ENCODE peak calls at places on chromosomes 2 and 18, in four cellular contexts. A, B, K and S are unnamed samples.

GRCh38 chr2:84395819-84396218 is 63.3 kb downstream of the SUCLG1 start:
- DNase-seq in K (no peak), A (peak; percentile 70), B (no peak), S (peak; percentile 13)

GRCh38 chr2:84654414-84654813 is 138.1 kb downstream of the DNAH6 start:
- DNase-seq in A (no peak), B (no peak), K (no peak), S (no peak)

GRCh38 chr2:20167356-20167755 is 57.6 kb downstream of the SDC1 start:
- DNase-seq in K (no peak), A (no peak), B (no peak), S (peak; percentile 40)

GRCh38 chr2:222844323-222844722 is 16.5 kb upstream of the ACSL3 start:
- DNase-seq in B (no peak), K (no peak), A (peak; percentile 89), S (peak; percentile 82)

GRCh38 chr18:9803698-9804516 is 81.9 kb upstream of the TXNDC2 start:
- DNase-seq in B (peak; percentile 48), K (no peak), A (no peak), S (no peak)

GRCh38 chr2:42810971-42811865 is 18.8 kb upstream of the HAAO start:
- DNase-seq in B (peak; percentile 62), K (peak; percentile 61), A (peak; percentile 44), S (peak; percentile 15)

GRCh38 chr2:70753978-70754377 is 14.0 kb downstream of the ADD2 start:
- DNase-seq in B (no peak), K (no peak), A (no peak), S (no peak)

GRCh38 chr2:232230557-232230956 is 148.0 kb upstream of the ALPP start:
- DNase-seq in K (no peak), A (no peak), B (peak; percentile 13), S (no peak)

GRCh38 chr2:8577573-8577972 is 104.3 kb upstream of the ID2 start:
- DNase-seq in K (no peak), A (no peak), B (no peak), S (no peak)

GRCh38 chr18:45997689-45998088 is 30.6 kb upstream of the EPG5 start:
- DNase-seq in K (no peak), B (no peak), A (no peak), S (no peak)

GRCh38 chr2:28746504-28747111 is 5.0 kb upstream of the PPP1CB start:
- DNase-seq in K (no peak), A (no peak), B (no peak), S (no peak)

GRCh38 chr2:166494140-166494544 is at the start of gene SCN7A:
- DNase-seq in B (peak; percentile 77), A (peak; percentile 54), K (peak; percentile 79), S (peak; percentile 53)

GRCh38 chr2:128714285-128714684 is 395.6 kb upstream of the HS6ST1 start:
- DNase-seq in K (no peak), A (no peak), B (no peak), S (no peak)

GRCh38 chr2:84694088-84694622 is 177.9 kb downstream of the DNAH6 start:
- DNase-seq in A (no peak), B (peak; percentile 9), K (no peak), S (no peak)

GRCh38 chr2:42060718-42061619 is 13.1 kb downstream of the PKDCC start:
- DNase-seq in K (no peak), A (no peak), B (peak; percentile 76), S (no peak)

GRCh38 chr18:41444943-41445342 is 510.1 kb upstream of the PIK3C3 start:
- DNase-seq in A (peak; percentile 18), K (no peak), B (no peak), S (no peak)

GRCh38 chr2:98822301-98823164 is 91.6 kb upstream of the MGAT4A start:
- DNase-seq in B (peak; percentile 70), K (peak; percentile 81), A (no peak), S (no peak)

GRCh38 chr2:71510196-71510807 is 56.9 kb downstream of the DYSF start:
- DNase-seq in B (peak; percentile 80), A (peak; percentile 19), K (peak; percentile 79), S (peak; percentile 55)

GRCh38 chr2:230778350-230779140 is 65.9 kb downstream of the CAB39 start:
- DNase-seq in A (peak; percentile 84), K (no peak), B (no peak), S (no peak)

GRCh38 chr2:56464613-56465012 is 280.8 kb downstream of the CCDC85A start:
- DNase-seq in A (no peak), K (no peak), B (no peak), S (no peak)

GRCh38 chr2:63486861-63487290 is 101.4 kb downstream of the WDPCP start:
- DNase-seq in B (no peak), K (no peak), A (no peak), S (no peak)

DNA sequence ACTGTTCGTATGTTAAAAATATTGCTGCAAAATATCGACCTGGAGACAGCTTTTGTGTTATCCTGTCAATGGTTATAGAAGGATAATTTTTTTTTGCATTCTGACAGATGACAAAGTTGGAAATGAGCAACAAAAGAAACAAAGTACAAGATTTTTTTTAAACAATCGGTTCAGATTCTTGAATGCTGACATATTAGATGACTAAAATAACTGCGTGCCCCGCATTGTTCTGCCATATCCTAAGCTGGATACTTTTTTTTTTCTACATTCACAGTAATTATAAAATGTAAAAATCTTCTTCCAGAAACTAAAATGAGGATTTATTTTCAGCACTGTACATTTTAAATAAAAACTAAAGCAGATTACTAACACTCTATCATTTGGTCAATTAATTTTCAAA is 67.1 kb downstream of the ABCG8 start:
- DNase-seq in B (no peak), K (no peak), A (peak; percentile 75), S (peak; percentile 57)
- H3K36me3 ChIP-seq in B (no peaks in the 10 kb centered on the region), K (peaks cover 52% of the 10 kb centered on the region), A (peaks cover 19% of the 10 kb centered on the region), S (peaks cover 22% of the 10 kb centered on the region)

GRCh38 chr18:34892379-34892778 is 148.8 kb upstream of the MAPRE2 start:
- DNase-seq in K (no peak), A (no peak), B (no peak), S (no peak)
- H3K27ac ChIP-seq in K (no peak overlapping the region), A (no peak overlapping the region), B (no peak overlapping the region), S (no peak overlapping the region)

DNA sequence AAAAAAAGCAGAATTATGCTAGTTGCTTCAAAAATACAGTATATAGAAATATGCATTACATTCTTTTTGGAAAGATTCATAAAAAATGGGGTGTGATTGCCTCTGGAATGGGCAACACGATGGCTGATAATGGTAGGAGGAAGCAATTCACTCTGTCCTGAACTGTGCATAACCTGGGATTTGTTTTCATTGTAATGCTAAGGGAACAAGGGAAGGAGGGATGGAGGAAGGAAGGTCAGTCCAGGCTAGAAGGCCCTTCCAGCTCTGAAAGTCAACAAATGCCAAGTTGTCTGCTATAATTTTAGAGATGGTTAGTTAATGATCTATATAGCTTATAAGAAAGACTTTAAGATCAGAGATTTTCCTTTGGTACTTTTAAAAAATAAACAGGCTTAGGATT is 40.8 kb downstream of the BUB1 start:
- DNase-seq in B (no peak), A (no peak), K (no peak), S (no peak)
- H3K36me3 ChIP-seq in B (no peaks in the 10 kb centered on the region), A (peaks cover 22% of the 10 kb centered on the region), K (no peaks in the 10 kb centered on the region), S (peaks cover 2% of the 10 kb centered on the region)

GRCh38 chr2:190469770-190470169 is 61.6 kb downstream of the MFSD6 start:
- DNase-seq in A (peak; percentile 72), B (peak; percentile 48), K (no peak), S (peak; percentile 64)
- H3K27ac ChIP-seq in A (peak overlapping the region; percentile 3), B (peak overlapping the region; percentile 77), K (peak overlapping the region; percentile 80), S (peak overlapping the region; percentile 48)

DNA sequence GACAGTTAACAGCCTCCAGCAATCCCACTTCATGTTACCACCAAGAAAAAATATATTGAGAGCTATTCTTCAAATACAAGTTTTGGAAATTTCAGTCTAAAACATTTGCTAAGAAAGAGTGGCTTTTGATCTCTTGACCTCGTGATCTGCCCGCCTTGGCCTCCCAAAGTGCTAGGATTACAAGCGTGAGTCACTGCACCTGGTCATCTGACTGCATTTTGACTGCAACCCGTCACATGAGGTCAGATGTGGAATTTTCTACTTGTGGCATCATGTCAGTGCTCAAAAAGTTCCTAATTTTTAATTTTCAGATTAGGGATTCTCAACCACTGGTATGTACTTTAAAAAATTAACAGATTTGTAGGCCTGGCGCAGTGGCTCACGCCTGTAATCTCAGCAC is 9.1 kb upstream of the CLK1 start:
- DNase-seq in B (no peak), K (no peak), A (no peak), S (no peak)
- H3K36me3 ChIP-seq in B (no peaks in the 10 kb centered on the region), K (peaks cover 80% of the 10 kb centered on the region), A (peaks cover 29% of the 10 kb centered on the region), S (peaks cover 17% of the 10 kb centered on the region)

GRCh38 chr18:32422978-32423740 is 47.5 kb downstream of the GAREM1 start:
- DNase-seq in A (no peak), B (no peak), K (no peak), S (no peak)

GRCh38 chr18:32425466-32425865 is 45.2 kb downstream of the GAREM1 start:
- DNase-seq in K (no peak), B (peak; percentile 16), A (peak; percentile 86), S (peak; percentile 36)

GRCh38 chr18:32427084-32427933 is 43.4 kb downstream of the GAREM1 start:
- DNase-seq in K (no peak), B (no peak), A (peak; percentile 49), S (no peak)

GRCh38 chr18:32422185-32422584 is 48.5 kb downstream of the GAREM1 start:
- DNase-seq in K (no peak), A (no peak), B (no peak), S (no peak)

DNA sequence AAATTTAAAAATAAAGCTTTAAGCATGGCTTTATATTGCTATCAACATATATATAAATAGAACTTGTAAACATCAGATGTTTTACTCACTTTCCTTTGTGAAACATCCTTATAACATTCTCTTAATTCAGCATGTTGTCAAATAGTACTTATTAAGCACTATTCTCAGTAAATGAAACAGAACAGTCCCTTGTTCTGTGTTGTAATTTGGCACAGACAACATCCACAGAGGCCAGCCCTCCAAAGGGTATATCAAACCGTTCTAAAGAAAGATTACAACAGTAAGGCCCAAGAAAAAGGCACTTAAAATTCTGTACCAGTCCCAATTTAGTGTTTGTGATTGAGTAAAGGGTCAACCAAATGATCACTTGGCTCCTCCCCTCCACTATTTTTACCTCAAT is 46.0 kb downstream of the GAREM1 start:
- DNase-seq in B (no peak), A (peak; percentile 4), K (no peak), S (no peak)
- H3K27ac ChIP-seq in B (no peak overlapping the region), A (no peak overlapping the region), K (no peak overlapping the region), S (peak overlapping the region; percentile 76)

GRCh38 chr2:162435676-162436075 is 91.7 kb downstream of the GCA start:
- DNase-seq in A (peak; percentile 6), K (no peak), B (no peak), S (no peak)

GRCh38 chr2:162424816-162425215 is 80.9 kb downstream of the GCA start:
- DNase-seq in A (no peak), B (no peak), K (no peak), S (no peak)

GRCh38 chr2:162435157-162435556 is 91.2 kb downstream of the GCA start:
- DNase-seq in B (no peak), A (no peak), K (no peak), S (no peak)

GRCh38 chr2:162430323-162430722 is 86.4 kb downstream of the GCA start:
- DNase-seq in B (no peak), A (no peak), K (no peak), S (no peak)
- H3K36me3 ChIP-seq in B (no peaks in the 10 kb centered on the region), A (no peaks in the 10 kb centered on the region), K (no peaks in the 10 kb centered on the region), S (no peaks in the 10 kb centered on the region)